ENCODE peak calls at places on chromosomes 5 and 9, in five cellular contexts. V, A, W, K and Q are unnamed samples.

GRCh38 chr9:137070906-137071275 is 534 bp upstream of the SAPCD2 start:
- DNase-seq in V (no peak), A (no peak), W (no peak), K (no peak), Q (no peak)

GRCh38 chr9:104775961-104776360 is 12.0 kb downstream of the NIPSNAP3B start:
- DNase-seq in V (no peak), A (no peak), W (no peak), K (no peak), Q (no peak)

GRCh38 chr9:135526730-135527571 is 5.7 kb downstream of the LCN1 start:
- DNase-seq in V (no peak), A (peak), W (no peak), K (no peak), Q (no peak)

GRCh38 chr5:142235050-142235797 is 89.6 kb downstream of the SPRY4 start:
- DNase-seq in V (peak), A (peak), W (no peak), K (no peak), Q (no peak)

GRCh38 chr9:71734953-71735352 is 33.4 kb downstream of the CEMIP2 start:
- DNase-seq in V (peak), A (no peak), W (no peak), K (no peak), Q (no peak)

GRCh38 chr9:103301051-103301450 is 305.9 kb downstream of the CYLC2 start:
- DNase-seq in V (no peak), A (peak), W (no peak), K (no peak), Q (no peak)

GRCh38 chr9:18330736-18331335 is 143.1 kb upstream of the ADAMTSL1 start:
- DNase-seq in V (no peak), A (no peak), W (no peak), K (no peak), Q (no peak)

GRCh38 chr9:133116346-133117231 is 4.5 kb downstream of the RALGDS start:
- DNase-seq in V (no peak), A (no peak), W (no peak), K (no peak), Q (no peak)

GRCh38 chr9:97593960-97594359 is 39.2 kb downstream of the TSTD2 start:
- DNase-seq in V (no peak), A (no peak), W (no peak), K (no peak), Q (no peak)

GRCh38 chr5:75274486-75274885 is 37.8 kb upstream of the ANKRD31 start:
- DNase-seq in V (no peak), A (no peak), W (no peak), K (no peak), Q (no peak)

GRCh38 chr5:118366429-118366828 is 621.9 kb downstream of the DTWD2 start:
- DNase-seq in V (no peak), A (no peak), W (no peak), K (no peak), Q (no peak)

GRCh38 chr5:123155511-123155923 is 66.5 kb downstream of the PRDM6 start:
- DNase-seq in V (peak), A (no peak), W (no peak), K (no peak), Q (no peak)

GRCh38 chr9:21754741-21755140 is 47.7 kb upstream of the MTAP start:
- DNase-seq in V (no peak), A (no peak), W (no peak), K (no peak), Q (no peak)

GRCh38 chr9:98908897-98909634 is 34.6 kb upstream of the COL15A1 start:
- DNase-seq in V (peak), A (no peak), W (no peak), K (no peak), Q (peak)

GRCh38 chr5:74052441-74052840 is 426.4 kb downstream of the ARHGEF28 start:
- DNase-seq in V (no peak), A (no peak), W (no peak), K (no peak), Q (no peak)
- TF ChIP-seq CTCF in V (no peak), A (peak), W (no peak), K (no peak), Q (no peak)

DNA sequence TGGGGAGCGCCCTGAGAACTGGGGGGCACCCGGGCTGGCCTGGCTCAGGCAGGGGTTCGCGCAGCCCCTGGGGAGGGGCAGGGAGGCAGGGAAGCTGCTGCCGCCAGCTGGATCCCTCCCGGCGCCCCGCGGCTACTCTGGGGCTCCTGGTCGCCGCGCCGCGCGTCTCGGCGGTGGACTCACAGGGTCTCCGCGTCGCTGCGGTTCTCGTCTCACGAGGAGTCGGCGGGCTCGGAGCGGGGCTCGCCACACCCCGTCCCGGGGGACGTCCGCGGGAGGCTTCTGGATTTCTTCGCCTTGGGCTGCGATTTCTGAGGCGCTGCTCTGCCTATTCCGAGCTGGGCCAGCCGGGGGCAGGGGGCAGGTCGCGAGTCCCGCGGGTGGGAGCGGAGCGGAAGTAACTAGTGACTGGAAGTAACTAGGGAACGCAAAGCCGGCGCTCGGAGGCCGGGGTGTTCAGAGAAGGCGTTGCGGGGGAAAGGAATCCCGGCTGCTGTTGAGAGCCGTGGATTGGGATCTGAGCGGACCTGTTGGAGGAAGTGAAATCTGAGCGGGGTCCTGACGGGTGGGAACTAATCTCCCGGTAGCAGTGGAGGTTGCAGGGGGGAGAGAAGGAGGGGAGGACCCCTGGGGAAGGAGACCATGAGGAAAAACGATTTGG is 509 bp downstream of the CYSTM1 start:
- DNase-seq in V (peak), A (peak), W (peak), K (no peak), Q (no peak)
- TF ChIP-seq CTCF in V (peak), A (peak), W (peak), K (no peak), Q (peak)

DNA sequence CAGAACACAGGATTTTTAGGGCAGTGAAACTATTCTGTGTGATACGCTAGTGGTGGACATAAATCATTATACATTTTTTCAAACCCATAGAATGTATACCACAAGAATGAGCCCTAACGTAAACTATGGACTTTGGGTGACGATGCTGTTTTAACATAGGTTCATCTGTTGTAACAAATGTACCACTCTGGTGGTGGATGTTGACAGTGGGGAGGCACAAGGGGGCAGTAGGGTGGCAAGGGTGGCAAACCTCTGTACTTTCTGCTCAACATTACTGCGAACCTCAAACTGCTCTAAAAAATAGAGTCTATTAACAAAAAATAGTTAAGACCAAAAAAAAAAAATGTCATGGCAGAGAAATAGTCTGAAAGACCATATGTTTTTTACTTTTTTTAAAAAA is 9.1 kb upstream of the MVB12B start:
- DNase-seq in V (no peak), A (no peak), W (no peak), K (no peak), Q (no peak)
- TF ChIP-seq CTCF in V (peak), A (peak), W (no peak), K (peak), Q (peak)

GRCh38 chr9:114155263-114155966 is at the start of gene COL27A1:
- DNase-seq in V (peak), A (peak), W (peak), K (peak), Q (no peak)
- TF ChIP-seq CTCF in V (peak), A (peak), W (peak), K (peak), Q (peak)

GRCh38 chr5:149664083-149664482 is 66.0 kb upstream of the PPARGC1B start:
- DNase-seq in V (no peak), A (no peak), W (no peak), K (no peak), Q (no peak)
- TF ChIP-seq CTCF in V (no peak), A (no peak), W (no peak), K (no peak), Q (no peak)

GRCh38 chr5:135010502-135011354 is 23.3 kb downstream of the PITX1 start:
- DNase-seq in V (no peak), A (peak), W (no peak), K (no peak), Q (no peak)
- TF ChIP-seq CTCF in V (peak), A (peak), W (peak), K (no peak), Q (peak)

DNA sequence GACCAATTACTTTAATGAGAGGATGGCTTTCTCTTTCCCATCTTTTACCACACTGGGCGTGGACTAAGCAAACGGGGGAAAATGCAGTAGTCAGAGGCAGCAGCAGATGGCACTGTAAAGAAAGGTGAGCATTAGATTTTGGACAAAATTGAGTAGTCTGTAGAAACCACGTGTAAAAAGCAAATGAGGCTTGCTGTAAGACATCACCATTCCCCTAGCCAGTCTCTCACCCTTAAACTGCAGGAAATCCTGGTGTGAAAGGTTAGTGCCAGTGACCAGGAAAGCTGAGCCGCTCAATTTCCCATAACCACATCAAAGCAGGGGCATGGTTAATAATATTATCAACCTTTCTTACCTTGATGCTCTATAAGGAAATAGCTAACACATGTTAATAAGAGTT is 31.8 kb downstream of the SPATA31C2 start:
- DNase-seq in V (peak), A (peak), W (no peak), K (peak), Q (no peak)
- TF ChIP-seq CTCF in V (peak), A (peak), W (peak), K (peak), Q (peak)

GRCh38 chr9:68530618-68531017 is 10.1 kb downstream of the TMEM252 start:
- DNase-seq in V (no peak), A (peak), W (no peak), K (no peak), Q (no peak)
- TF ChIP-seq CTCF in V (peak), A (peak), W (peak), K (no peak), Q (no peak)

DNA sequence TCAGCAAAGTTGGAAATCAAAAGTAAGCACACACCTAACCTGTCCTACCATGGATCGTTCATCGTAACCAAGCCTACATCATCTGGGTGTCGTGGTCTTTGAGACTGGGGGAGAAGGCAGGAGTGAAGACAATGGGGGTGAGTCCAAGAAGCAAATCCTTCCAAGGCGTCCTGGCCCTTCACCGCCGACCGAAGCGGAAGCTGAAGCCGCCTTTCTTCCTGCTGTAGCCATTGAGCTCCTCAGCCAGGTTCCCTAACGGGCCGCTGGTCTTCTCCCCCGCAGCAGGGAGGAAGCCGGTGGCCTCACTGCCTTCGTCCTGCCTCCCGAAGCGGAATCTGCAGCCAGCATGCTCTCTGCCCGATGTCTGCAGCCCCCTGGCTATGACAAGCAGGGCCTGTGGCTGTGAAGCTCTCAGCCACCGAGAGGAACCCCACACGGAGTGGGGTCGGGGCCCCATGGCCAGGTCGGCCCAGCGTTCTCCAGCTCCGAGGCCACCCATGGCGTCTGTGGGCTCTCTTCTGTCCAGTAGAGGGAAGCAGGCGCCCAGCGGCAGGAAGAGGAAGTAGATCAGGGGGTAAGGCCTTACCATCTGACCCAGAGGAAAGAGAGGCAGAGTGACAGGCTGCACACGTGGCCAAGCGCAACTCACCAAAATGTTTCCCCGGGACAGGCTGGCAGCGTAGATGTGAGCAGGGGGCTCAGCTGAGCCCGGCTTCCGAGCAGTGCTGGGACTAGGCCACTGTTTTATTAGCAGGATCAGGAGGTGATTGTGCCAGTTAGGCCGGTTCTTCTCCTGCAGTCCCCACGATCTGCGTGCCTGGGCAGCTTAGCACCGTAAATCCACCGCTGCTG is 3.1 kb downstream of the QRFP start:
- DNase-seq in V (no peak), A (peak), W (no peak), K (no peak), Q (no peak)
- TF ChIP-seq CTCF in V (no peak), A (peak), W (peak), K (peak), Q (peak)

GRCh38 chr9:131173995-131174394 is 48.6 kb downstream of the NUP214 start:
- DNase-seq in V (no peak), A (no peak), W (no peak), K (no peak), Q (no peak)
- TF ChIP-seq CTCF in V (no peak), A (no peak), W (no peak), K (no peak), Q (no peak)